ENCODE peak calls at places on chromosomes 2 and 18, in nine cellular contexts. One of them, this sample, is unnamed.

GRCh38 chr2:221527759-221528444 is 44.2 kb downstream of the EPHA4 start:
- DNase-seq in activated CD4-positive, alpha-beta T cell treated with anti-CD3 and anti-CD28 coated beads, Interleukin-2, amount 50 U/mL, for 1 hour: peak
- DNase-seq in HS-5: no peak
- DNase-seq in sciatic nerve: no peak
- DNase-seq in SJSA1: no peak
- DNase-seq in spleen: no peak
- DNase-seq in stimulated activated CD4-positive, alpha-beta T cell treated with anti-CD3 and anti-CD28 coated beads, TNF-alpha, amount 100 ng/mL, for 48 hours: no peak
- DNase-seq in stimulated activated naive CD4-positive, alpha-beta T cell: no peak
- DNase-seq in AG08395: no peak
- DNase-seq in this sample: no peak

GRCh38 chr18:47749195-47749973 is 181.1 kb downstream of the SMAD2 start:
- DNase-seq in activated CD4-positive, alpha-beta T cell treated with anti-CD3 and anti-CD28 coated beads, Interleukin-2, amount 50 U/mL, for 1 hour: peak
- DNase-seq in HS-5: no peak
- DNase-seq in sciatic nerve: peak
- DNase-seq in SJSA1: peak
- DNase-seq in spleen: peak
- DNase-seq in stimulated activated CD4-positive, alpha-beta T cell treated with anti-CD3 and anti-CD28 coated beads, TNF-alpha, amount 100 ng/mL, for 48 hours: peak
- DNase-seq in stimulated activated naive CD4-positive, alpha-beta T cell: peak
- DNase-seq in AG08395: peak
- DNase-seq in this sample: peak

GRCh38 chr2:205245652-205246051 is 436.6 kb upstream of the NRP2 start:
- DNase-seq in activated CD4-positive, alpha-beta T cell treated with anti-CD3 and anti-CD28 coated beads, Interleukin-2, amount 50 U/mL, for 1 hour: no peak
- DNase-seq in HS-5: peak
- DNase-seq in sciatic nerve: no peak
- DNase-seq in SJSA1: no peak
- DNase-seq in spleen: no peak
- DNase-seq in stimulated activated CD4-positive, alpha-beta T cell treated with anti-CD3 and anti-CD28 coated beads, TNF-alpha, amount 100 ng/mL, for 48 hours: no peak
- DNase-seq in stimulated activated naive CD4-positive, alpha-beta T cell: no peak
- DNase-seq in AG08395: peak
- DNase-seq in this sample: no peak

GRCh38 chr2:60152226-60152833 is 401.1 kb downstream of the BCL11A start:
- DNase-seq in activated CD4-positive, alpha-beta T cell treated with anti-CD3 and anti-CD28 coated beads, Interleukin-2, amount 50 U/mL, for 1 hour: no peak
- DNase-seq in HS-5: no peak
- DNase-seq in sciatic nerve: no peak
- DNase-seq in SJSA1: no peak
- DNase-seq in spleen: no peak
- DNase-seq in stimulated activated CD4-positive, alpha-beta T cell treated with anti-CD3 and anti-CD28 coated beads, TNF-alpha, amount 100 ng/mL, for 48 hours: no peak
- DNase-seq in stimulated activated naive CD4-positive, alpha-beta T cell: no peak
- DNase-seq in AG08395: peak
- DNase-seq in this sample: peak

GRCh38 chr18:10131036-10131774 is 217.4 kb downstream of the VAPA start:
- DNase-seq in activated CD4-positive, alpha-beta T cell treated with anti-CD3 and anti-CD28 coated beads, Interleukin-2, amount 50 U/mL, for 1 hour: no peak
- DNase-seq in HS-5: no peak
- DNase-seq in sciatic nerve: no peak
- DNase-seq in SJSA1: no peak
- DNase-seq in spleen: no peak
- DNase-seq in stimulated activated CD4-positive, alpha-beta T cell treated with anti-CD3 and anti-CD28 coated beads, TNF-alpha, amount 100 ng/mL, for 48 hours: no peak
- DNase-seq in stimulated activated naive CD4-positive, alpha-beta T cell: no peak
- DNase-seq in AG08395: no peak
- DNase-seq in this sample: no peak

GRCh38 chr2:11420190-11420589 is 45.8 kb downstream of the E2F6 start:
- DNase-seq in activated CD4-positive, alpha-beta T cell treated with anti-CD3 and anti-CD28 coated beads, Interleukin-2, amount 50 U/mL, for 1 hour: no peak
- DNase-seq in HS-5: no peak
- DNase-seq in sciatic nerve: no peak
- DNase-seq in SJSA1: no peak
- DNase-seq in spleen: no peak
- DNase-seq in stimulated activated CD4-positive, alpha-beta T cell treated with anti-CD3 and anti-CD28 coated beads, TNF-alpha, amount 100 ng/mL, for 48 hours: no peak
- DNase-seq in stimulated activated naive CD4-positive, alpha-beta T cell: no peak
- DNase-seq in AG08395: peak
- DNase-seq in this sample: no peak

GRCh38 chr18:55634545-55634944 is 46.6 kb upstream of the TCF4 start:
- DNase-seq in activated CD4-positive, alpha-beta T cell treated with anti-CD3 and anti-CD28 coated beads, Interleukin-2, amount 50 U/mL, for 1 hour: no peak
- DNase-seq in HS-5: peak
- DNase-seq in sciatic nerve: no peak
- DNase-seq in SJSA1: no peak
- DNase-seq in spleen: no peak
- DNase-seq in stimulated activated CD4-positive, alpha-beta T cell treated with anti-CD3 and anti-CD28 coated beads, TNF-alpha, amount 100 ng/mL, for 48 hours: no peak
- DNase-seq in stimulated activated naive CD4-positive, alpha-beta T cell: no peak
- DNase-seq in AG08395: peak
- DNase-seq in this sample: peak

GRCh38 chr18:74630804-74631203 is 33.1 kb downstream of the ZNF407 start:
- DNase-seq in activated CD4-positive, alpha-beta T cell treated with anti-CD3 and anti-CD28 coated beads, Interleukin-2, amount 50 U/mL, for 1 hour: no peak
- DNase-seq in HS-5: no peak
- DNase-seq in sciatic nerve: no peak
- DNase-seq in SJSA1: no peak
- DNase-seq in spleen: no peak
- DNase-seq in stimulated activated CD4-positive, alpha-beta T cell treated with anti-CD3 and anti-CD28 coated beads, TNF-alpha, amount 100 ng/mL, for 48 hours: no peak
- DNase-seq in stimulated activated naive CD4-positive, alpha-beta T cell: no peak
- DNase-seq in AG08395: no peak
- DNase-seq in this sample: no peak

GRCh38 chr18:23822590-23823385 is 133.5 kb downstream of the LAMA3 start:
- DNase-seq in activated CD4-positive, alpha-beta T cell treated with anti-CD3 and anti-CD28 coated beads, Interleukin-2, amount 50 U/mL, for 1 hour: no peak
- DNase-seq in HS-5: peak
- DNase-seq in sciatic nerve: no peak
- DNase-seq in SJSA1: no peak
- DNase-seq in spleen: no peak
- DNase-seq in stimulated activated CD4-positive, alpha-beta T cell treated with anti-CD3 and anti-CD28 coated beads, TNF-alpha, amount 100 ng/mL, for 48 hours: no peak
- DNase-seq in stimulated activated naive CD4-positive, alpha-beta T cell: no peak
- DNase-seq in AG08395: peak
- DNase-seq in this sample: no peak

GRCh38 chr18:45777393-45777792 is 48.1 kb upstream of the SIGLEC15 start:
- DNase-seq in activated CD4-positive, alpha-beta T cell treated with anti-CD3 and anti-CD28 coated beads, Interleukin-2, amount 50 U/mL, for 1 hour: no peak
- DNase-seq in HS-5: no peak
- DNase-seq in sciatic nerve: no peak
- DNase-seq in SJSA1: peak
- DNase-seq in spleen: no peak
- DNase-seq in stimulated activated CD4-positive, alpha-beta T cell treated with anti-CD3 and anti-CD28 coated beads, TNF-alpha, amount 100 ng/mL, for 48 hours: no peak
- DNase-seq in stimulated activated naive CD4-positive, alpha-beta T cell: no peak
- DNase-seq in AG08395: peak
- DNase-seq in this sample: no peak

GRCh38 chr2:186349508-186349907 is 136.6 kb upstream of the ZC3H15 start:
- DNase-seq in activated CD4-positive, alpha-beta T cell treated with anti-CD3 and anti-CD28 coated beads, Interleukin-2, amount 50 U/mL, for 1 hour: no peak
- DNase-seq in HS-5: peak
- DNase-seq in sciatic nerve: no peak
- DNase-seq in SJSA1: no peak
- DNase-seq in spleen: no peak
- DNase-seq in stimulated activated CD4-positive, alpha-beta T cell treated with anti-CD3 and anti-CD28 coated beads, TNF-alpha, amount 100 ng/mL, for 48 hours: no peak
- DNase-seq in stimulated activated naive CD4-positive, alpha-beta T cell: no peak
- DNase-seq in AG08395: peak
- DNase-seq in this sample: peak

GRCh38 chr18:60978338-60978737 is 354.9 kb upstream of the CDH20 start:
- DNase-seq in activated CD4-positive, alpha-beta T cell treated with anti-CD3 and anti-CD28 coated beads, Interleukin-2, amount 50 U/mL, for 1 hour: no peak
- DNase-seq in HS-5: peak
- DNase-seq in sciatic nerve: no peak
- DNase-seq in SJSA1: peak
- DNase-seq in spleen: no peak
- DNase-seq in stimulated activated CD4-positive, alpha-beta T cell treated with anti-CD3 and anti-CD28 coated beads, TNF-alpha, amount 100 ng/mL, for 48 hours: no peak
- DNase-seq in stimulated activated naive CD4-positive, alpha-beta T cell: no peak
- DNase-seq in AG08395: peak
- DNase-seq in this sample: no peak

GRCh38 chr18:35122586-35123224 is 81.5 kb downstream of the MAPRE2 start:
- DNase-seq in activated CD4-positive, alpha-beta T cell treated with anti-CD3 and anti-CD28 coated beads, Interleukin-2, amount 50 U/mL, for 1 hour: no peak
- DNase-seq in HS-5: no peak
- DNase-seq in sciatic nerve: no peak
- DNase-seq in SJSA1: no peak
- DNase-seq in spleen: no peak
- DNase-seq in stimulated activated CD4-positive, alpha-beta T cell treated with anti-CD3 and anti-CD28 coated beads, TNF-alpha, amount 100 ng/mL, for 48 hours: no peak
- DNase-seq in stimulated activated naive CD4-positive, alpha-beta T cell: peak
- DNase-seq in AG08395: no peak
- DNase-seq in this sample: no peak

GRCh38 chr18:33560686-33561370 is 17.2 kb upstream of the ASXL3 start:
- DNase-seq in activated CD4-positive, alpha-beta T cell treated with anti-CD3 and anti-CD28 coated beads, Interleukin-2, amount 50 U/mL, for 1 hour: no peak
- DNase-seq in HS-5: peak
- DNase-seq in sciatic nerve: no peak
- DNase-seq in SJSA1: no peak
- DNase-seq in spleen: no peak
- DNase-seq in stimulated activated CD4-positive, alpha-beta T cell treated with anti-CD3 and anti-CD28 coated beads, TNF-alpha, amount 100 ng/mL, for 48 hours: no peak
- DNase-seq in stimulated activated naive CD4-positive, alpha-beta T cell: no peak
- DNase-seq in AG08395: no peak
- DNase-seq in this sample: no peak

GRCh38 chr18:28284132-28284531 is 107.2 kb upstream of the CDH2 start:
- DNase-seq in activated CD4-positive, alpha-beta T cell treated with anti-CD3 and anti-CD28 coated beads, Interleukin-2, amount 50 U/mL, for 1 hour: no peak
- DNase-seq in HS-5: peak
- DNase-seq in sciatic nerve: no peak
- DNase-seq in SJSA1: no peak
- DNase-seq in spleen: no peak
- DNase-seq in stimulated activated CD4-positive, alpha-beta T cell treated with anti-CD3 and anti-CD28 coated beads, TNF-alpha, amount 100 ng/mL, for 48 hours: no peak
- DNase-seq in stimulated activated naive CD4-positive, alpha-beta T cell: no peak
- DNase-seq in AG08395: no peak
- DNase-seq in this sample: no peak

GRCh38 chr2:222136106-222136630 is 162.6 kb downstream of the PAX3 start:
- DNase-seq in activated CD4-positive, alpha-beta T cell treated with anti-CD3 and anti-CD28 coated beads, Interleukin-2, amount 50 U/mL, for 1 hour: no peak
- DNase-seq in HS-5: no peak
- DNase-seq in sciatic nerve: no peak
- DNase-seq in SJSA1: no peak
- DNase-seq in spleen: no peak
- DNase-seq in stimulated activated CD4-positive, alpha-beta T cell treated with anti-CD3 and anti-CD28 coated beads, TNF-alpha, amount 100 ng/mL, for 48 hours: no peak
- DNase-seq in stimulated activated naive CD4-positive, alpha-beta T cell: no peak
- DNase-seq in AG08395: no peak
- DNase-seq in this sample: no peak

GRCh38 chr2:64780041-64780440 is 126.3 kb upstream of the SERTAD2 start:
- DNase-seq in activated CD4-positive, alpha-beta T cell treated with anti-CD3 and anti-CD28 coated beads, Interleukin-2, amount 50 U/mL, for 1 hour: no peak
- DNase-seq in HS-5: no peak
- DNase-seq in sciatic nerve: no peak
- DNase-seq in SJSA1: no peak
- DNase-seq in spleen: no peak
- DNase-seq in stimulated activated CD4-positive, alpha-beta T cell treated with anti-CD3 and anti-CD28 coated beads, TNF-alpha, amount 100 ng/mL, for 48 hours: no peak
- DNase-seq in stimulated activated naive CD4-positive, alpha-beta T cell: no peak
- DNase-seq in AG08395: no peak
- DNase-seq in this sample: no peak

GRCh38 chr2:129902731-129903585 is 76.5 kb upstream of the RAB6C start:
- DNase-seq in activated CD4-positive, alpha-beta T cell treated with anti-CD3 and anti-CD28 coated beads, Interleukin-2, amount 50 U/mL, for 1 hour: no peak
- DNase-seq in HS-5: no peak
- DNase-seq in sciatic nerve: no peak
- DNase-seq in SJSA1: peak
- DNase-seq in spleen: no peak
- DNase-seq in stimulated activated CD4-positive, alpha-beta T cell treated with anti-CD3 and anti-CD28 coated beads, TNF-alpha, amount 100 ng/mL, for 48 hours: no peak
- DNase-seq in stimulated activated naive CD4-positive, alpha-beta T cell: no peak
- DNase-seq in AG08395: no peak
- DNase-seq in this sample: no peak

GRCh38 chr18:11906181-11906580 is 1.9 kb downstream of the MPPE1 start:
- DNase-seq in activated CD4-positive, alpha-beta T cell treated with anti-CD3 and anti-CD28 coated beads, Interleukin-2, amount 50 U/mL, for 1 hour: no peak
- DNase-seq in HS-5: no peak
- DNase-seq in sciatic nerve: no peak
- DNase-seq in SJSA1: no peak
- DNase-seq in spleen: no peak
- DNase-seq in stimulated activated CD4-positive, alpha-beta T cell treated with anti-CD3 and anti-CD28 coated beads, TNF-alpha, amount 100 ng/mL, for 48 hours: no peak
- DNase-seq in stimulated activated naive CD4-positive, alpha-beta T cell: no peak
- DNase-seq in AG08395: no peak
- DNase-seq in this sample: no peak

GRCh38 chr18:22559414-22560282 is 141.9 kb upstream of the CTAGE1 start:
- DNase-seq in activated CD4-positive, alpha-beta T cell treated with anti-CD3 and anti-CD28 coated beads, Interleukin-2, amount 50 U/mL, for 1 hour: no peak
- DNase-seq in HS-5: no peak
- DNase-seq in sciatic nerve: peak
- DNase-seq in SJSA1: peak
- DNase-seq in spleen: peak
- DNase-seq in stimulated activated CD4-positive, alpha-beta T cell treated with anti-CD3 and anti-CD28 coated beads, TNF-alpha, amount 100 ng/mL, for 48 hours: no peak
- DNase-seq in stimulated activated naive CD4-positive, alpha-beta T cell: no peak
- DNase-seq in AG08395: peak
- DNase-seq in this sample: peak

GRCh38 chr2:203673933-203674332 is 32.5 kb upstream of the CD28 start:
- DNase-seq in activated CD4-positive, alpha-beta T cell treated with anti-CD3 and anti-CD28 coated beads, Interleukin-2, amount 50 U/mL, for 1 hour: no peak
- DNase-seq in HS-5: no peak
- DNase-seq in sciatic nerve: no peak
- DNase-seq in SJSA1: no peak
- DNase-seq in spleen: no peak
- DNase-seq in stimulated activated CD4-positive, alpha-beta T cell treated with anti-CD3 and anti-CD28 coated beads, TNF-alpha, amount 100 ng/mL, for 48 hours: peak
- DNase-seq in stimulated activated naive CD4-positive, alpha-beta T cell: no peak
- DNase-seq in AG08395: peak
- DNase-seq in this sample: peak

GRCh38 chr2:46997884-46998283 is 82.3 kb upstream of the MCFD2 start:
- DNase-seq in activated CD4-positive, alpha-beta T cell treated with anti-CD3 and anti-CD28 coated beads, Interleukin-2, amount 50 U/mL, for 1 hour: no peak
- DNase-seq in HS-5: no peak
- DNase-seq in sciatic nerve: no peak
- DNase-seq in SJSA1: no peak
- DNase-seq in spleen: no peak
- DNase-seq in stimulated activated CD4-positive, alpha-beta T cell treated with anti-CD3 and anti-CD28 coated beads, TNF-alpha, amount 100 ng/mL, for 48 hours: no peak
- DNase-seq in stimulated activated naive CD4-positive, alpha-beta T cell: no peak
- DNase-seq in AG08395: no peak
- DNase-seq in this sample: no peak

GRCh38 chr2:168573128-168573903 is 117.2 kb downstream of the CERS6 start:
- DNase-seq in activated CD4-positive, alpha-beta T cell treated with anti-CD3 and anti-CD28 coated beads, Interleukin-2, amount 50 U/mL, for 1 hour: no peak
- DNase-seq in HS-5: peak
- DNase-seq in sciatic nerve: no peak
- DNase-seq in SJSA1: no peak
- DNase-seq in spleen: no peak
- DNase-seq in stimulated activated CD4-positive, alpha-beta T cell treated with anti-CD3 and anti-CD28 coated beads, TNF-alpha, amount 100 ng/mL, for 48 hours: no peak
- DNase-seq in stimulated activated naive CD4-positive, alpha-beta T cell: no peak
- DNase-seq in AG08395: peak
- DNase-seq in this sample: no peak

GRCh38 chr2:86284987-86285386 is 52.4 kb downstream of the REEP1 start:
- DNase-seq in activated CD4-positive, alpha-beta T cell treated with anti-CD3 and anti-CD28 coated beads, Interleukin-2, amount 50 U/mL, for 1 hour: no peak
- DNase-seq in HS-5: no peak
- DNase-seq in sciatic nerve: no peak
- DNase-seq in SJSA1: no peak
- DNase-seq in spleen: no peak
- DNase-seq in stimulated activated CD4-positive, alpha-beta T cell treated with anti-CD3 and anti-CD28 coated beads, TNF-alpha, amount 100 ng/mL, for 48 hours: no peak
- DNase-seq in stimulated activated naive CD4-positive, alpha-beta T cell: no peak
- DNase-seq in AG08395: no peak
- DNase-seq in this sample: no peak

GRCh38 chr2:237919593-237919992 is 47.2 kb upstream of the UBE2F start:
- DNase-seq in activated CD4-positive, alpha-beta T cell treated with anti-CD3 and anti-CD28 coated beads, Interleukin-2, amount 50 U/mL, for 1 hour: no peak
- DNase-seq in HS-5: no peak
- DNase-seq in sciatic nerve: peak
- DNase-seq in SJSA1: no peak
- DNase-seq in spleen: peak
- DNase-seq in stimulated activated CD4-positive, alpha-beta T cell treated with anti-CD3 and anti-CD28 coated beads, TNF-alpha, amount 100 ng/mL, for 48 hours: no peak
- DNase-seq in stimulated activated naive CD4-positive, alpha-beta T cell: no peak
- DNase-seq in AG08395: no peak
- DNase-seq in this sample: peak

GRCh38 chr2:67066782-67067181 is 330.4 kb upstream of the ETAA1 start:
- DNase-seq in activated CD4-positive, alpha-beta T cell treated with anti-CD3 and anti-CD28 coated beads, Interleukin-2, amount 50 U/mL, for 1 hour: no peak
- DNase-seq in HS-5: no peak
- DNase-seq in sciatic nerve: no peak
- DNase-seq in SJSA1: no peak
- DNase-seq in spleen: no peak
- DNase-seq in stimulated activated CD4-positive, alpha-beta T cell treated with anti-CD3 and anti-CD28 coated beads, TNF-alpha, amount 100 ng/mL, for 48 hours: no peak
- DNase-seq in stimulated activated naive CD4-positive, alpha-beta T cell: no peak
- DNase-seq in AG08395: no peak
- DNase-seq in this sample: no peak

GRCh38 chr18:13435596-13436333 is 217.2 kb downstream of the LDLRAD4 start:
- DNase-seq in activated CD4-positive, alpha-beta T cell treated with anti-CD3 and anti-CD28 coated beads, Interleukin-2, amount 50 U/mL, for 1 hour: no peak
- DNase-seq in HS-5: peak
- DNase-seq in sciatic nerve: no peak
- DNase-seq in SJSA1: no peak
- DNase-seq in spleen: no peak
- DNase-seq in stimulated activated CD4-positive, alpha-beta T cell treated with anti-CD3 and anti-CD28 coated beads, TNF-alpha, amount 100 ng/mL, for 48 hours: no peak
- DNase-seq in stimulated activated naive CD4-positive, alpha-beta T cell: no peak
- DNase-seq in AG08395: peak
- DNase-seq in this sample: no peak

GRCh38 chr18:56799756-56800155 is 148.6 kb downstream of the WDR7 start:
- DNase-seq in activated CD4-positive, alpha-beta T cell treated with anti-CD3 and anti-CD28 coated beads, Interleukin-2, amount 50 U/mL, for 1 hour: no peak
- DNase-seq in HS-5: no peak
- DNase-seq in sciatic nerve: no peak
- DNase-seq in SJSA1: no peak
- DNase-seq in spleen: no peak
- DNase-seq in stimulated activated CD4-positive, alpha-beta T cell treated with anti-CD3 and anti-CD28 coated beads, TNF-alpha, amount 100 ng/mL, for 48 hours: no peak
- DNase-seq in stimulated activated naive CD4-positive, alpha-beta T cell: no peak
- DNase-seq in AG08395: no peak
- DNase-seq in this sample: no peak

GRCh38 chr2:235692671-235693171 is 198.9 kb downstream of the AGAP1 start:
- DNase-seq in activated CD4-positive, alpha-beta T cell treated with anti-CD3 and anti-CD28 coated beads, Interleukin-2, amount 50 U/mL, for 1 hour: no peak
- DNase-seq in HS-5: no peak
- DNase-seq in sciatic nerve: peak
- DNase-seq in SJSA1: no peak
- DNase-seq in spleen: peak
- DNase-seq in stimulated activated CD4-positive, alpha-beta T cell treated with anti-CD3 and anti-CD28 coated beads, TNF-alpha, amount 100 ng/mL, for 48 hours: no peak
- DNase-seq in stimulated activated naive CD4-positive, alpha-beta T cell: no peak
- DNase-seq in AG08395: no peak
- DNase-seq in this sample: no peak

This sample was measured in Kasumi-1.